ENCODE peak calls at places on chromosomes 4 and X, in six cellular contexts. One of them, this sample, is unnamed. For H3K27me3, the result is how much of the 10 kb centered on the place peaks cover.

GRCh38 chrX:54950730-54951375 is 30.2 kb downstream of the TRO start:
- DNase-seq in gastrocnemius medialis: no peak
- DNase-seq in tibial nerve: no peak
- DNase-seq in uterus: no peak
- DNase-seq in ovary: no peak
- DNase-seq in breast epithelium: peak
- DNase-seq in this sample: peak

GRCh38 chr4:188341428-188341827 is 202.2 kb downstream of the TRIML1 start:
- DNase-seq in gastrocnemius medialis: no peak
- DNase-seq in tibial nerve: no peak
- DNase-seq in uterus: no peak
- DNase-seq in ovary: no peak
- DNase-seq in breast epithelium: no peak
- DNase-seq in this sample: no peak

GRCh38 chr4:184851200-184851541 is 25.4 kb upstream of the ACSL1 start:
- DNase-seq in gastrocnemius medialis: no peak
- DNase-seq in tibial nerve: no peak
- DNase-seq in uterus: no peak
- DNase-seq in ovary: no peak
- DNase-seq in breast epithelium: no peak
- DNase-seq in this sample: no peak

GRCh38 chrX:49282647-49283011 is 13.0 kb downstream of the PPP1R3F start:
- DNase-seq in gastrocnemius medialis: no peak
- DNase-seq in tibial nerve: no peak
- DNase-seq in uterus: peak
- DNase-seq in ovary: peak
- DNase-seq in breast epithelium: no peak
- DNase-seq in this sample: no peak

GRCh38 chr4:168688584-168688983 is 191.7 kb downstream of the PALLD start:
- DNase-seq in gastrocnemius medialis: no peak
- DNase-seq in tibial nerve: no peak
- DNase-seq in uterus: no peak
- DNase-seq in ovary: no peak
- DNase-seq in breast epithelium: no peak
- DNase-seq in this sample: no peak

GRCh38 chr4:73603307-73603710 is 16.9 kb downstream of the RASSF6 start:
- DNase-seq in gastrocnemius medialis: no peak
- DNase-seq in tibial nerve: no peak
- DNase-seq in uterus: no peak
- DNase-seq in ovary: no peak
- DNase-seq in breast epithelium: no peak
- DNase-seq in this sample: no peak

GRCh38 chr4:180377741-180378140 is 1865.5 kb upstream of the TENM3 start:
- DNase-seq in gastrocnemius medialis: no peak
- DNase-seq in tibial nerve: no peak
- DNase-seq in uterus: no peak
- DNase-seq in ovary: no peak
- DNase-seq in breast epithelium: no peak
- DNase-seq in this sample: no peak

GRCh38 chr4:73417973-73418372 is 13.9 kb downstream of the ALB start:
- DNase-seq in gastrocnemius medialis: no peak
- DNase-seq in tibial nerve: no peak
- DNase-seq in uterus: no peak
- DNase-seq in ovary: no peak
- DNase-seq in breast epithelium: no peak
- DNase-seq in this sample: no peak

GRCh38 chrX:15781964-15782711 is 8.1 kb upstream of the ZRSR2 start:
- DNase-seq in gastrocnemius medialis: no peak
- DNase-seq in tibial nerve: no peak
- DNase-seq in uterus: no peak
- DNase-seq in ovary: no peak
- DNase-seq in breast epithelium: no peak
- DNase-seq in this sample: no peak

GRCh38 chr4:126354784-126355183 is 1040.0 kb downstream of the FAT4 start:
- DNase-seq in gastrocnemius medialis: no peak
- DNase-seq in tibial nerve: no peak
- DNase-seq in uterus: no peak
- DNase-seq in ovary: no peak
- DNase-seq in breast epithelium: no peak
- DNase-seq in this sample: no peak

GRCh38 chrX:34382416-34382815 is 250.3 kb upstream of the FAM47A start:
- DNase-seq in gastrocnemius medialis: no peak
- DNase-seq in tibial nerve: no peak
- DNase-seq in uterus: no peak
- DNase-seq in ovary: no peak
- DNase-seq in breast epithelium: no peak
- DNase-seq in this sample: no peak

GRCh38 chr4:72468904-72469502 is 100.0 kb downstream of the ADAMTS3 start:
- DNase-seq in gastrocnemius medialis: no peak
- DNase-seq in tibial nerve: no peak
- DNase-seq in uterus: no peak
- DNase-seq in ovary: no peak
- DNase-seq in breast epithelium: no peak
- DNase-seq in this sample: no peak

GRCh38 chr4:35465096-35465495 is 779.2 kb downstream of the ARAP2 start:
- DNase-seq in gastrocnemius medialis: no peak
- DNase-seq in tibial nerve: no peak
- DNase-seq in uterus: no peak
- DNase-seq in ovary: no peak
- DNase-seq in breast epithelium: no peak
- DNase-seq in this sample: no peak

GRCh38 chr4:41600243-41600642 is 62.3 kb downstream of the LIMCH1 start:
- DNase-seq in gastrocnemius medialis: no peak
- DNase-seq in tibial nerve: no peak
- DNase-seq in uterus: no peak
- DNase-seq in ovary: no peak
- DNase-seq in breast epithelium: no peak
- DNase-seq in this sample: no peak

GRCh38 chrX:73768120-73768519 is 205.1 kb downstream of the CHIC1 start:
- DNase-seq in gastrocnemius medialis: no peak
- DNase-seq in tibial nerve: no peak
- DNase-seq in uterus: no peak
- DNase-seq in ovary: no peak
- DNase-seq in breast epithelium: no peak
- DNase-seq in this sample: no peak

GRCh38 chrX:9923357-9923756 is 43.8 kb upstream of the CLDN34 start:
- DNase-seq in gastrocnemius medialis: no peak
- DNase-seq in tibial nerve: no peak
- DNase-seq in uterus: no peak
- DNase-seq in ovary: no peak
- DNase-seq in breast epithelium: no peak
- DNase-seq in this sample: peak

GRCh38 chr4:148120216-148120615 is 322.0 kb downstream of the NR3C2 start:
- DNase-seq in gastrocnemius medialis: no peak
- DNase-seq in tibial nerve: no peak
- DNase-seq in uterus: no peak
- DNase-seq in ovary: no peak
- DNase-seq in breast epithelium: no peak
- DNase-seq in this sample: no peak

GRCh38 chr4:79673321-79673720 is 265.3 kb upstream of the GK2 start:
- DNase-seq in gastrocnemius medialis: no peak
- DNase-seq in tibial nerve: no peak
- DNase-seq in uterus: no peak
- DNase-seq in ovary: no peak
- DNase-seq in breast epithelium: no peak
- DNase-seq in this sample: no peak

GRCh38 chr4:55247521-55247920 is 98.5 kb upstream of the SRD5A3 start:
- DNase-seq in gastrocnemius medialis: no peak
- DNase-seq in tibial nerve: no peak
- DNase-seq in uterus: no peak
- DNase-seq in ovary: no peak
- DNase-seq in breast epithelium: no peak
- DNase-seq in this sample: no peak

GRCh38 chrX:53442322-53442631 is 8.1 kb upstream of the HSD17B10 start:
- DNase-seq in gastrocnemius medialis: no peak
- DNase-seq in tibial nerve: no peak
- DNase-seq in uterus: no peak
- DNase-seq in ovary: no peak
- DNase-seq in breast epithelium: no peak
- DNase-seq in this sample: no peak
- H3K27ac ChIP-seq in gastrocnemius medialis: peak
- H3K27ac ChIP-seq in tibial nerve: no peak
- H3K27ac ChIP-seq in uterus: no peak
- H3K27ac ChIP-seq in ovary: no peak
- H3K27ac ChIP-seq in breast epithelium: peak
- H3K27ac ChIP-seq in this sample: no peak

DNA sequence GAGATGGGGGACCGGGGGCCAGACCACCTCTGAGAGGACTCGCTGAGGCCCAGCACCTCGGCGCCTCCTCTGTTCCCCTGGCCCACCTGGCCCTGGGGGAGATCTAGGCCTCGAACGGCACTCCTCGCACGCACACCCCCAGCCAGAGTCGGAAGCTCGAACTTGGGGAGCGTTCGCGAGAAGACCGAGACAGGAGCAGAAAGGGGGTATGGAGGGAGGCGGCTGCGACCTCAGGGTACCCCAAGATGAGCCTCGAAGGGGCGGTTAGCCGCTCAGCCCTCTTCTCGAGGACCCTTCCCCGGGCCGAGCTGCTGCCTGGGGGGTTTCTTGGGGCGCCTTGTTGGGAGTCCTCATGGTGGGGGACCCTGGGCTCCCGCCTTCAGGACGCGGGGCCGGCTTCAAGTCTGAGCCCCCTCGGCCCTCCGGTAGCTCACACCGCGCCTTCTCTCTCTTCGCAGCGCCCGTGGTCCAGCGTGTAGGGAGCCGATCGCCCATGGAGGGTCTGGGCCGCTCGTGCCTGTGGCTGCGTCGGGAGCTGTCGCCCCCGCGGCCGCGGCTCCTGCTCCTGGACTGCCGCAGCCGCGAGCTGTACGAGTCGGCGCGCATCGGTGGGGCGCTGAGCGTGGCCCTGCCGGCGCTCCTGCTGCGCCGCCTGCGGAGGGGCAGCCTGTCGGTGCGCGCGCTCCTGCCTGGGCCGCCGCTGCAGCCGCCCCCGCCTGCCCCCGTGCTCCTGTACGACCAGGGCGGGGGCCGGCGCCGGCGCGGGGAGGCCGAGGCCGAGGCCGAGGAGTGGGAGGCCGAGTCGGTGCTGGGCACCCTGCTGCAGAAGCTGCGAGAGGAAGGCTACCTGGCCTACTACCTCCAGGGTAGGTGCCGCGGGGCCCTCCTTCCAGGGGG is 706 bp downstream of the DUSP9 start:
- DNase-seq in gastrocnemius medialis: no peak
- DNase-seq in tibial nerve: no peak
- DNase-seq in uterus: peak
- DNase-seq in ovary: no peak
- DNase-seq in breast epithelium: no peak
- DNase-seq in this sample: no peak
- H3K27me3 ChIP-seq in gastrocnemius medialis: under half
- H3K27me3 ChIP-seq in tibial nerve: under half
- H3K27me3 ChIP-seq in uterus: under half
- H3K27me3 ChIP-seq in ovary: under half
- H3K27me3 ChIP-seq in breast epithelium: under half
- H3K27me3 ChIP-seq in this sample: under half

DNA sequence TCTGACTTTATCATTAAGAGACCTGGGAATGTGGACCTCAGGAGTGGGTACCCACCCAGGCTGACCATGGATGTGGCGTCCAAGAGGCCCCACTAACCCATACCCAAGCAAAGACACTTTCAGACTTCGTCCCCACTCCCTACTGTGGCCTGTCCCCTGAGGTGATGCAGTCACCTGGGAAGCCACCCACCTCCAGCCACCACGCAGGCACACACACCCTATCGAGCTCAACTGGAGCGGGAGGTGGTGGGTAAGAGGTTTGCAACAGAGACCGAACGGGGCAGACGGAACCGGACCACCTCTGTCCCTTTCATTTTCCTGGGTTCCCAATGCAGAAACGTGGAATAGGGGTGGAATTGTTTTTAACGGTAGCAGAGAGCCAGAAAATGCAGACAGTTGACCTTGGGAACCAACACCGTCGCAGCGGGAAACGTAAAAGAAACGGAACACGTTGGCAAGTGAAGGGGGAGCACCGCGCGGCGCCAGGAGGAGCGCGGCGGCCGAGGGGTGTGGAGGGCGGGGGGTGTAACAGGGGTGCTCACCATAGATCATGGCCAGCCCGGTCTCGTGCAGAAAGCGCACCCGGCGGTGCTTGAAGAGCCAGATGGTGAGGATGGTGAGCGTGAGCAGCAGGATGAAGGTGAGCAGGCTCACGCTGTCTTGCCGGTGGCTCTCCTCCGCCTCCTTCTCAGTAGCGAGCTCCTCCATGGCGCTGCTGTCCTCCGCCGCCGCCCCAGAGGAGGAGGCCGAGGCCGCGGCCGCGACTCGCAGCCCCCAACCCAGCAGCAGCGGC is 559 bp downstream of the SLC9A7 start:
- DNase-seq in gastrocnemius medialis: no peak
- DNase-seq in tibial nerve: no peak
- DNase-seq in uterus: no peak
- DNase-seq in ovary: no peak
- DNase-seq in breast epithelium: no peak
- DNase-seq in this sample: peak
- TF ChIP-seq POLR2A in gastrocnemius medialis: no peak
- TF ChIP-seq POLR2A in tibial nerve: no peak
- TF ChIP-seq POLR2A in uterus: no peak
- TF ChIP-seq POLR2A in ovary: no peak
- TF ChIP-seq POLR2A in breast epithelium: no peak
- TF ChIP-seq POLR2A in this sample: no peak

GRCh38 chrX:1587161-1587560 is 4.2 kb upstream of the AKAP17A start:
- DNase-seq in gastrocnemius medialis: no peak
- DNase-seq in tibial nerve: no peak
- DNase-seq in uterus: no peak
- DNase-seq in ovary: no peak
- DNase-seq in breast epithelium: no peak
- DNase-seq in this sample: no peak
- H3K27ac ChIP-seq in gastrocnemius medialis: no peak
- H3K27ac ChIP-seq in tibial nerve: no peak
- H3K27ac ChIP-seq in uterus: no peak
- H3K27ac ChIP-seq in ovary: no peak
- H3K27ac ChIP-seq in breast epithelium: no peak
- H3K27ac ChIP-seq in this sample: no peak

GRCh38 chrX:133273180-133273579 is 55.0 kb upstream of the TFDP3 start:
- DNase-seq in gastrocnemius medialis: no peak
- DNase-seq in tibial nerve: no peak
- DNase-seq in uterus: no peak
- DNase-seq in ovary: no peak
- DNase-seq in breast epithelium: no peak
- DNase-seq in this sample: no peak
- H3K27me3 ChIP-seq in gastrocnemius medialis: under half
- H3K27me3 ChIP-seq in tibial nerve: under half
- H3K27me3 ChIP-seq in uterus: under half
- H3K27me3 ChIP-seq in ovary: under half
- H3K27me3 ChIP-seq in breast epithelium: under half
- H3K27me3 ChIP-seq in this sample: under half

DNA sequence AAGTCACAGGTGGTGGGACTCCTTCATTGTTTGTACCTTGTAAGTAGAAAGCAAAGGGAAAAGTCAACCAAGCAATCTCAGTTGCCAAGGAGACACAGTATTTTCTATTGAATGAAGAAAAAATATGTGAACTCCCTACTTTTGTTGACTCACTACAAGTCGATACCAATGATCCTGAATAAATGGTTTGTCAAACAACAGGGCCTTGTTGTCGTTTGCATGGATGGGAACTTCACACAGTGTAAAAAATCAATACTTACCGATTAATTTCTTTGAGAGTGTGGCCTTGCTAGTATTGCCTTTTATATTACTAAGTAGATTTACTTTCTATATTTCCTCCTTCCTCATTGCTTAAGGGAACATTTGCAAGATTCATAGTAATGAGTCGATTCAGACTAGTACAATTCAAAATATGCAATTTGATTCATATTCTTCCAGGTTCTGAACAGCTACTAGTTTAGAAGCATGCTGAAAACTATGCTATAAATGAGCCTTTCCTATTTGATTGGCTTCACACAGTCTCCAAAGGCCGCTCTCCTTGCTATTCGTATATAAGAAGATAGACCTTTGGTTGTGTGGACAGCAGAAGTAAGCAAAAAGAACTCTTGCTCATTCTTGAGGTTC is 108.0 kb downstream of the ZNF330 start:
- DNase-seq in gastrocnemius medialis: no peak
- DNase-seq in tibial nerve: no peak
- DNase-seq in uterus: no peak
- DNase-seq in ovary: no peak
- DNase-seq in breast epithelium: no peak
- DNase-seq in this sample: no peak
- TF ChIP-seq POLR2A in gastrocnemius medialis: no peak
- TF ChIP-seq POLR2A in tibial nerve: no peak
- TF ChIP-seq POLR2A in uterus: no peak
- TF ChIP-seq POLR2A in ovary: no peak
- TF ChIP-seq POLR2A in breast epithelium: no peak
- TF ChIP-seq POLR2A in this sample: no peak

This sample was measured in thyroid gland.